ENCODE peak calls at places on chromosomes 4 and X, in ten cellular contexts. G, D, V, I, E, Y, O, M, C and H are unnamed samples.

GRCh38 chrX:24145340-24146186 is 4.0 kb upstream of the ZFX start:
- DNase-seq in G (no peak), D (peak; percentile 16), V (no peak), I (no peak), E (no peak), Y (no peak), O (no peak), M (no peak), C (no peak), H (no peak)

GRCh38 chr4:71375494-71375893 is 36.7 kb downstream of the SLC4A4 start:
- DNase-seq in G (no peak), D (no peak), V (no peak), I (no peak), E (no peak), Y (no peak), O (no peak), M (no peak), C (no peak), H (no peak)

GRCh38 chr4:112540695-112541094 is 24.7 kb upstream of the NEUROG2 start:
- DNase-seq in G (no peak), D (no peak), V (no peak), I (no peak), E (no peak), Y (no peak), O (no peak), M (no peak), C (no peak), H (no peak)

GRCh38 chr4:151485541-151486131 is 76.7 kb downstream of the FHIP1A start:
- DNase-seq in G (no peak), D (no peak), V (no peak), I (no peak), E (no peak), Y (no peak), O (no peak), M (no peak), C (no peak), H (no peak)

GRCh38 chr4:26522478-26522877 is 32.2 kb upstream of the CCKAR start:
- DNase-seq in G (no peak), D (no peak), V (no peak), I (no peak), E (no peak), Y (no peak), O (no peak), M (no peak), C (no peak), H (no peak)

GRCh38 chr4:136156947-136157346 is 1375.3 kb downstream of the PCDH18 start:
- DNase-seq in G (no peak), D (no peak), V (no peak), I (no peak), E (no peak), Y (no peak), O (no peak), M (no peak), C (no peak), H (no peak)

GRCh38 chr4:5158825-5159224 is 107.5 kb downstream of the STK32B start:
- DNase-seq in G (no peak), D (no peak), V (no peak), I (no peak), E (no peak), Y (no peak), O (no peak), M (no peak), C (no peak), H (no peak)

GRCh38 chr4:159134422-159134821 is 31.5 kb downstream of the RAPGEF2 start:
- DNase-seq in G (no peak), D (no peak), V (no peak), I (no peak), E (no peak), Y (no peak), O (no peak), M (no peak), C (no peak), H (no peak)

GRCh38 chr4:66465111-66465510 is 794.8 kb upstream of the EPHA5 start:
- DNase-seq in G (no peak), D (no peak), V (no peak), I (no peak), E (no peak), Y (no peak), O (no peak), M (no peak), C (no peak), H (no peak)

GRCh38 chrX:66918511-66918910 is 279.6 kb upstream of the EDA2R start:
- DNase-seq in G (no peak), D (no peak), V (no peak), I (no peak), E (no peak), Y (no peak), O (no peak), M (no peak), C (no peak), H (no peak)

GRCh38 chr4:174217273-174218126 is 66.0 kb downstream of the FBXO8 start:
- DNase-seq in G (no peak), D (peak; percentile 23), V (no peak), I (peak; percentile 4), E (no peak), Y (no peak), O (no peak), M (no peak), C (no peak), H (no peak)

GRCh38 chr4:6345866-6346265 is 76.2 kb downstream of the WFS1 start:
- DNase-seq in G (no peak), D (no peak), V (no peak), I (no peak), E (no peak), Y (no peak), O (no peak), M (no peak), C (no peak), H (no peak)

GRCh38 chr4:97910005-97910404 is 233.3 kb downstream of the STPG2 start:
- DNase-seq in G (no peak), D (no peak), V (no peak), I (no peak), E (no peak), Y (no peak), O (no peak), M (no peak), C (no peak), H (no peak)

GRCh38 chr4:7395635-7396034 is 39.1 kb downstream of the PSAPL1 start:
- DNase-seq in G (no peak), D (no peak), V (no peak), I (no peak), E (no peak), Y (no peak), O (no peak), M (no peak), C (no peak), H (no peak)

GRCh38 chr4:38805530-38806145 is 1.0 kb upstream of the TLR1 start:
- DNase-seq in G (no peak), D (no peak), V (peak; percentile 93), I (no peak), E (no peak), Y (no peak), O (no peak), M (no peak), C (no peak), H (no peak)

GRCh38 chr4:77151246-77151645 is 5.8 kb upstream of the CCNG2 start:
- DNase-seq in G (no peak), D (no peak), V (no peak), I (no peak), E (no peak), Y (no peak), O (no peak), M (no peak), C (no peak), H (no peak)

GRCh38 chr4:174524242-174524641 is 2.0 kb upstream of the HPGD start:
- DNase-seq in G (no peak), D (no peak), V (no peak), I (no peak), E (no peak), Y (no peak), O (no peak), M (no peak), C (no peak), H (no peak)

GRCh38 chr4:566508-567295 is 9.4 kb downstream of the TMEM271 start:
- DNase-seq in G (no peak), D (no peak), V (no peak), I (no peak), E (no peak), Y (no peak), O (no peak), M (no peak), C (no peak), H (no peak)

GRCh38 chr4:19327364-19327763 is 924.3 kb upstream of the SLIT2 start:
- DNase-seq in G (no peak), D (no peak), V (no peak), I (no peak), E (no peak), Y (no peak), O (no peak), M (no peak), C (no peak), H (no peak)

GRCh38 chrX:45164021-45164621 is 36.6 kb downstream of the DIPK2B start:
- DNase-seq in G (no peak), D (no peak), V (no peak), I (no peak), E (no peak), Y (no peak), O (no peak), M (no peak), C (no peak), H (no peak)

GRCh38 chr4:8644966-8645752 is 52.6 kb downstream of the CPZ start:
- DNase-seq in G (no peak), D (no peak), V (no peak), I (no peak), E (no peak), Y (no peak), O (no peak), M (no peak), C (peak; percentile 53), H (no peak)

GRCh38 chr4:86359944-86360478 is at the start of gene MAPK10:
- DNase-seq in G (peak; percentile 61), D (peak; percentile 94), V (peak; percentile 96), I (peak; percentile 4), E (peak; percentile 23), Y (peak; percentile 71), O (peak; percentile 75), M (peak; percentile 9), C (peak; percentile 63), H (no peak)

GRCh38 chrX:72182924-72183323 is 1.4 kb downstream of the PIN4 start:
- DNase-seq in G (no peak), D (no peak), V (no peak), I (no peak), E (no peak), Y (no peak), O (no peak), M (no peak), C (no peak), H (no peak)

GRCh38 chr4:79442422-79442821 is 34.4 kb upstream of the GK2 start:
- DNase-seq in G (no peak), D (no peak), V (no peak), I (no peak), E (no peak), Y (no peak), O (no peak), M (no peak), C (no peak), H (no peak)

GRCh38 chr4:59180161-59180560 is 2020.0 kb upstream of the ADGRL3 start:
- DNase-seq in G (no peak), D (no peak), V (no peak), I (no peak), E (no peak), Y (no peak), O (no peak), M (no peak), C (no peak), H (no peak)

GRCh38 chr4:7392438-7393374 is 42.0 kb downstream of the PSAPL1 start:
- DNase-seq in G (no peak), D (no peak), V (no peak), I (no peak), E (no peak), Y (no peak), O (no peak), M (no peak), C (no peak), H (no peak)